ENCODE peak calls at places on chromosomes 16 and 17, in six cellular contexts. U is pancreas; W is brain microvascular endothelial cell; D is stimulated activated CD8-positive, alpha-beta memory T cell treated with anti-CD3 and anti-CD28 coated beads, Interleukin-7, amount 100 ng/mL, for 1 hour; M is DMS 273 treated with DMSO at 0.1 percent for 48 hours; T is RCC 7860. H is an unnamed sample.

GRCh38 chr17:74601944-74602572 is 10.0 kb upstream of the CD300LD start:
- DNase-seq in U (no peak), W (peak), D (no peak), M (no peak), T (peak), H (peak)

GRCh38 chr17:7854078-7854777 is 638 bp upstream of the TMEM88 start:
- DNase-seq in U (peak), W (no peak), D (no peak), M (no peak), T (no peak), H (no peak)

GRCh38 chr16:89383095-89384003 is 107.0 kb downstream of the ANKRD11 start:
- DNase-seq in U (peak), W (peak), D (no peak), M (no peak), T (no peak), H (no peak)

GRCh38 chr16:1277945-1278282 is 22.0 kb downstream of the TPSD1 start:
- DNase-seq in U (no peak), W (no peak), D (no peak), M (no peak), T (no peak), H (no peak)

GRCh38 chr16:89905511-89906140 is 13.0 kb upstream of the MC1R start:
- DNase-seq in U (no peak), W (no peak), D (no peak), M (no peak), T (no peak), H (no peak)

GRCh38 chr16:19578378-19578851 is 22.9 kb downstream of the VPS35L start:
- DNase-seq in U (no peak), W (no peak), D (no peak), M (no peak), T (no peak), H (no peak)

GRCh38 chr17:73343739-73344454 is 32.1 kb upstream of the CDC42EP4 start:
- DNase-seq in U (no peak), W (no peak), D (no peak), M (no peak), T (peak), H (no peak)

GRCh38 chr16:67649494-67649931 is 4.6 kb downstream of the CARMIL2 start:
- DNase-seq in U (no peak), W (no peak), D (no peak), M (no peak), T (no peak), H (no peak)

GRCh38 chr17:32266389-32267269 is 997 bp downstream of the RHBDL3 start:
- DNase-seq in U (no peak), W (no peak), D (no peak), M (no peak), T (no peak), H (peak)

H was measured in stimulated activated CD4-positive, alpha-beta T cell treated with anti-CD3 and anti-CD28 coated beads, Interleukin-2, amount 100 ng/mL, for 48 hours.